ENCODE peak calls at places on chromosomes 7 and 10, in five cellular contexts. U is lower leg skin, B is EH, D is SK-MEL-5, M is Right ventricle myocardium superior. X is an unnamed sample.

GRCh38 chr10:49605177-49605938 is 4.8 kb upstream of the SLC18A3 start:
- DNase-seq in U (peak; percentile 67), B (no peak), D (no peak), M (no peak), X (no peak)

GRCh38 chr10:15725603-15726002 is 5.9 kb upstream of the ITGA8 start:
- DNase-seq in U (no peak), B (peak; percentile 78), D (peak; percentile 54), M (no peak), X (no peak)

GRCh38 chr10:11435621-11436020 is 175.8 kb downstream of the USP6NL start:
- DNase-seq in U (peak; percentile 25), B (no peak), D (no peak), M (no peak), X (no peak)

GRCh38 chr7:128100225-128100948 is 69.2 kb upstream of the LRRC4 start:
- DNase-seq in U (no peak), B (no peak), D (no peak), M (peak; percentile 12), X (no peak)

GRCh38 chr10:31321396-31321941 is 2.5 kb downstream of the ZEB1 start:
- DNase-seq in U (no peak), B (peak; percentile 22), D (no peak), M (no peak), X (peak; percentile 61)

GRCh38 chr10:5575482-5576153 is 50.9 kb downstream of the CALML3 start:
- DNase-seq in U (no peak), B (peak; percentile 88), D (no peak), M (no peak), X (no peak)

GRCh38 chr7:18420758-18421157 is 74.8 kb upstream of the HDAC9 start:
- DNase-seq in U (no peak), B (peak; percentile 35), D (no peak), M (no peak), X (no peak)

GRCh38 chr7:94400022-94400421 is 5.3 kb downstream of the COL1A2 start:
- DNase-seq in U (no peak), B (peak; percentile 62), D (no peak), M (no peak), X (no peak)

GRCh38 chr7:46206474-46207060 is 285.5 kb upstream of the IGFBP3 start:
- DNase-seq in U (no peak), B (no peak), D (no peak), M (no peak), X (no peak)

GRCh38 chr7:67821116-67821515 is 824.5 kb downstream of the TYW1 start:
- DNase-seq in U (peak; percentile 70), B (no peak), D (no peak), M (no peak), X (no peak)

GRCh38 chr10:118256825-118257570 is 85.1 kb downstream of the FAM204A start:
- DNase-seq in U (no peak), B (no peak), D (no peak), M (no peak), X (no peak)

GRCh38 chr7:46908770-46909169 is 673.1 kb downstream of the TNS3 start:
- DNase-seq in U (no peak), B (peak; percentile 91), D (peak; percentile 37), M (no peak), X (no peak)

GRCh38 chr7:13016633-13017324 is 329.3 kb downstream of the ARL4A start:
- DNase-seq in U (no peak), B (no peak), D (no peak), M (no peak), X (no peak)

GRCh38 chr7:75967055-75967454 is 27.3 kb downstream of the TMEM120A start:
- DNase-seq in U (no peak), B (no peak), D (no peak), M (peak; percentile 44), X (no peak)

GRCh38 chr10:110494532-110494931 is 3.2 kb upstream of the DUSP5 start:
- DNase-seq in U (no peak), B (peak; percentile 45), D (no peak), M (no peak), X (no peak)

GRCh38 chr7:1060315-1061080 is 16.2 kb downstream of the GPR146 start:
- DNase-seq in U (peak; percentile 90), B (peak; percentile 63), D (no peak), M (peak; percentile 77), X (no peak)

GRCh38 chr7:1670894-1671875 is 1.1 kb downstream of the ELFN1 start:
- DNase-seq in U (peak; percentile 65), B (no peak), D (no peak), M (no peak), X (no peak)

GRCh38 chr10:29057712-29058426 is 231.0 kb upstream of the LYZL1 start:
- DNase-seq in U (peak; percentile 14), B (peak; percentile 7), D (peak; percentile 61), M (no peak), X (no peak)

GRCh38 chr10:101716891-101717659 is 22.1 kb upstream of the FBXW4 start:
- DNase-seq in U (peak; percentile 15), B (no peak), D (no peak), M (no peak), X (no peak)

GRCh38 chr10:86888585-86889381 is 68.6 kb downstream of the MMRN2 start:
- DNase-seq in U (no peak), B (peak; percentile 82), D (no peak), M (no peak), X (peak; percentile 72)

GRCh38 chr10:122550983-122551382 is 9.6 kb upstream of the DMBT1 start:
- DNase-seq in U (peak; percentile 77), B (no peak), D (no peak), M (no peak), X (no peak)

GRCh38 chr7:21939136-21939857 is 6.4 kb downstream of the CDCA7L start:
- DNase-seq in U (no peak), B (peak; percentile 48), D (no peak), M (no peak), X (no peak)

GRCh38 chr7:151013728-151014497 is 10.4 kb downstream of the ATG9B start:
- DNase-seq in U (peak; percentile 93), B (peak; percentile 82), D (no peak), M (peak; percentile 85), X (peak; percentile 96)

GRCh38 chr10:28661035-28661434 is 16.3 kb upstream of the BAMBI start:
- DNase-seq in U (peak; percentile 77), B (peak; percentile 91), D (no peak), M (no peak), X (no peak)

GRCh38 chr7:65287023-65287422 is 86.6 kb upstream of the ZNF92 start:
- DNase-seq in U (no peak), B (no peak), D (no peak), M (no peak), X (no peak)

GRCh38 chr7:142790056-142790455 is 19.3 kb downstream of the PRSS2 start:
- DNase-seq in U (no peak), B (no peak), D (no peak), M (no peak), X (peak; percentile 34)

GRCh38 chr10:70753841-70754621 is 31.1 kb downstream of the TBATA start:
- DNase-seq in U (no peak), B (peak; percentile 58), D (no peak), M (peak; percentile 39), X (no peak)

GRCh38 chr7:121032645-121033460 is 44.3 kb downstream of the CPED1 start:
- DNase-seq in U (no peak), B (peak; percentile 45), D (no peak), M (no peak), X (no peak)

GRCh38 chr7:105849122-105849855 is 27.1 kb downstream of the ATXN7L1 start:
- DNase-seq in U (no peak), B (peak; percentile 38), D (peak; percentile 16), M (no peak), X (peak; percentile 92)

GRCh38 chr7:1383398-1384112 is 75.7 kb downstream of the MICALL2 start:
- DNase-seq in U (no peak), B (no peak), D (no peak), M (no peak), X (no peak)

GRCh38 chr10:44022203-44022602 is 362.7 kb downstream of the CXCL12 start:
- DNase-seq in U (no peak), B (no peak), D (no peak), M (no peak), X (no peak)

GRCh38 chr10:3803295-3803883 is 18.4 kb upstream of the KLF6 start:
- DNase-seq in U (no peak), B (peak; percentile 42), D (peak; percentile 64), M (no peak), X (no peak)

GRCh38 chr7:135459951-135460567 is 49.8 kb downstream of the CNOT4 start:
- DNase-seq in U (no peak), B (no peak), D (no peak), M (no peak), X (no peak)

GRCh38 chr7:159098795-159099194 is 45.9 kb downstream of the VIPR2 start:
- DNase-seq in U (peak; percentile 82), B (no peak), D (no peak), M (peak; percentile 64), X (no peak)

GRCh38 chr7:51141451-51141971 is 175.1 kb downstream of the COBL start:
- DNase-seq in U (no peak), B (peak; percentile 53), D (peak; percentile 61), M (no peak), X (no peak)

GRCh38 chr7:23024454-23024853 is 10.5 kb upstream of the HYCC1 start:
- DNase-seq in U (no peak), B (no peak), D (no peak), M (no peak), X (no peak)

X was measured in CD4-positive, CD25-positive, alpha-beta regulatory T cell.